ENCODE peak calls at places on chromosomes 11 and 22, in six cellular contexts. Z is body of pancreas, H is tibial artery, K is breast epithelium, O is uterus, A is ovary. U is an unnamed sample.

GRCh38 chr22:35022291-35022690 is 43.7 kb upstream of the ISX start:
- DNase-seq in Z (no peak), K (no peak), H (peak), A (no peak), O (no peak), U (no peak)

GRCh38 chr22:25368271-25368670 is 148.8 kb downstream of the CRYBB2 start:
- DNase-seq in K (no peak), O (peak), H (no peak), Z (no peak), A (no peak), U (peak)

GRCh38 chr11:78310500-78310909 is 107.1 kb downstream of the GAB2 start:
- DNase-seq in H (peak), K (peak), O (peak), A (peak), Z (peak), U (peak)

GRCh38 chr11:133955091-133955846 is 1.5 kb downstream of the IGSF9B start:
- DNase-seq in H (peak), K (no peak), Z (peak), O (peak), A (peak), U (no peak)

GRCh38 chr22:37063436-37064420 is 12.2 kb downstream of the KCTD17 start:
- DNase-seq in H (no peak), O (no peak), A (no peak), Z (peak), K (no peak), U (no peak)

GRCh38 chr11:79018371-79018849 is 422.4 kb downstream of the TENM4 start:
- DNase-seq in Z (no peak), A (peak), K (no peak), H (no peak), O (peak), U (peak)

GRCh38 chr11:13450832-13451397 is 12.1 kb downstream of the BTBD10 start:
- DNase-seq in A (no peak), O (no peak), K (no peak), H (no peak), Z (no peak), U (no peak)

GRCh38 chr11:47260366-47260765 is 2.6 kb downstream of the NR1H3 start:
- DNase-seq in A (no peak), K (no peak), H (no peak), O (no peak), Z (no peak), U (no peak)

GRCh38 chr22:46329616-46330015 is 5.9 kb upstream of the TRMU start:
- DNase-seq in Z (no peak), A (no peak), H (no peak), K (no peak), O (no peak), U (no peak)

GRCh38 chr11:128179049-128179448 is 408.3 kb downstream of the ETS1 start:
- DNase-seq in Z (no peak), O (no peak), K (no peak), H (no peak), A (no peak), U (peak)

GRCh38 chr22:17944205-17944725 is 80.1 kb downstream of the MICAL3 start:
- DNase-seq in K (no peak), O (no peak), Z (no peak), A (no peak), H (no peak), U (no peak)

GRCh38 chr11:82831364-82831763 is 68.9 kb downstream of the PRCP start:
- DNase-seq in O (no peak), K (no peak), H (no peak), A (no peak), Z (no peak), U (no peak)

GRCh38 chr11:11782532-11783110 is 59.2 kb upstream of the USP47 start:
- DNase-seq in H (no peak), O (no peak), K (no peak), Z (peak), A (no peak), U (no peak)

GRCh38 chr11:75667831-75668507 is 869 bp downstream of the MAP6 start:
- DNase-seq in K (no peak), H (no peak), O (peak), Z (peak), A (peak), U (peak)

GRCh38 chr22:20267441-20268288 is 453 bp downstream of the RTN4R start:
- DNase-seq in K (no peak), A (no peak), Z (peak), H (no peak), O (no peak), U (no peak)

GRCh38 chr11:9799901-9800300 is 136.0 kb downstream of the SWAP70 start:
- DNase-seq in O (no peak), H (no peak), Z (no peak), K (no peak), A (no peak), U (no peak)

GRCh38 chr22:28005513-28005912 is 86.5 kb upstream of the PITPNB start:
- DNase-seq in H (no peak), K (no peak), A (no peak), Z (no peak), O (no peak), U (no peak)

GRCh38 chr11:11552688-11553087 is 69.1 kb downstream of the GALNT18 start:
- DNase-seq in H (no peak), O (no peak), K (no peak), Z (no peak), A (no peak), U (no peak)

GRCh38 chr22:36432592-36433317 is 45.0 kb upstream of the MYH9 start:
- DNase-seq in A (no peak), Z (no peak), O (no peak), H (no peak), K (no peak), U (no peak)

GRCh38 chr11:67437082-67437821 is at the start of gene PTPRCAP:
- DNase-seq in O (no peak), Z (no peak), H (no peak), A (no peak), K (no peak), U (no peak)

GRCh38 chr22:47918936-47919505 is 1156.6 kb downstream of the TBC1D22A start:
- DNase-seq in A (no peak), O (no peak), H (no peak), Z (no peak), K (no peak), U (no peak)

GRCh38 chr11:120919045-120919444 is 104.9 kb upstream of the TBCEL start:
- DNase-seq in A (no peak), Z (no peak), O (no peak), H (no peak), K (no peak), U (no peak)

GRCh38 chr11:109697140-109697843 is 275.3 kb downstream of the C11orf87 start:
- DNase-seq in A (no peak), Z (no peak), O (no peak), H (no peak), K (no peak), U (peak)

GRCh38 chr11:131025020-131025419 is 108.7 kb upstream of the SNX19 start:
- DNase-seq in A (no peak), O (no peak), H (no peak), K (no peak), Z (no peak), U (peak)
- TF ChIP-seq CTCF in A (no peak), O (no peak), H (no peak), K (no peak), Z (no peak), U (peak)

GRCh38 chr11:116123739-116124138 is 619.5 kb upstream of the CADM1 start:
- DNase-seq in K (no peak), H (no peak), O (no peak), A (no peak), Z (no peak), U (no peak)
- H3K4me3 ChIP-seq in K (no peak), H (no peak), O (no peak), A (no peak), Z (no peak), U (no peak)

DNA sequence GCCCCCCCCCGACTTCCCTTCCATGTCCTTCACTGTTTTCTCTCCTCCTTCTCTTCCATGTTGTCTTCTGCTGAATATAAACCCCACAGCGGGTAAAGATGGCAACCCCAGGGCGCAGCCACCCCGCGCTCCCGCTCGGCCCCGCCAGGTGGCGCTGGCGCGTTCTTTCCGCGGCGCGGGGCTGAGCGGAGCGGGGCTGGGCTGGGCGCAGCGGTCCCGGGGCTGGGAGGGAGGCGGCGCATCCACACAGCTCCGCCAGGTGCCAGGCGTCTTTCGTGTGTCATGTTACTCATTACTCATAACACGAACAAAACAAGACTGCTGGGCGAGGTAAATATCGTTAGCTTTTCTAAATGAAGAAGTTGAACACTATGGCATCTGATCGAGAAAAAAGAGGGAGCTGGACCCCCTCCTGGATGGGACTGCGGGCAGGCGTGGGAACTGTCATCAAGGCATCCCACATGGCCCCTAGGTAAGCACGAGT is 321.2 kb downstream of the NTM start:
- DNase-seq in Z (peak), K (no peak), O (no peak), H (no peak), A (no peak), U (peak)
- TF ChIP-seq CTCF in Z (peak), K (no peak), O (no peak), H (peak), A (no peak), U (peak)

GRCh38 chr11:830295-831131 is 2.2 kb upstream of the CD151 start:
- DNase-seq in K (peak), A (peak), H (peak), O (peak), Z (no peak), U (no peak)

GRCh38 chr11:831132-831864 is 1.5 kb upstream of the CD151 start:
- DNase-seq in K (no peak), O (no peak), Z (no peak), H (no peak), A (no peak), U (no peak)

GRCh38 chr11:829116-829945 is 1.6 kb downstream of the CRACR2B start:
- DNase-seq in A (no peak), K (no peak), H (peak), Z (no peak), O (no peak), U (no peak)

GRCh38 chr11:828501-829115 is 889 bp downstream of the CRACR2B start:
- DNase-seq in A (no peak), O (no peak), K (no peak), H (no peak), Z (no peak), U (no peak)

DNA sequence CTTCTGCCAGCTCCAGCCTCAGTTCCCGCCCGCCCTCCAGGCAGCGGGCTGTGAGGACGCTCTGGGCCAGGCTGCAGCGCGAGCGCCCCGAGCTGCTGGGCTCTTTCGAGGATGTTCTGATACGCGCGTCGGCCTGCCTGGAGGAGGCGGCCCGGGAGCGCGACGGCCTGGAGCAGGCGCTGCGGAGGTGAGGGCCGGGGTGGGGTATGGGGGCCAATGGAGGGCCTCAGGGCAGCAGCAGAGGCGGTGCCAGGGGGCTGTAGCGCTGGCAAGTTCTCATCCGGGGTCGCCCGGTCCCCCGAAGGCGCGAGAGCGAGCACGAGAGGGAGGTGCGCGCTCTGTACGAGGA is 2.2 kb downstream of the CRACR2B start:
- DNase-seq in O (no peak), H (no peak), Z (no peak), A (no peak), K (no peak), U (no peak)
- H3K4me3 ChIP-seq in O (peak), H (peak), Z (no peak), A (peak), K (peak), U (peak)

DNA sequence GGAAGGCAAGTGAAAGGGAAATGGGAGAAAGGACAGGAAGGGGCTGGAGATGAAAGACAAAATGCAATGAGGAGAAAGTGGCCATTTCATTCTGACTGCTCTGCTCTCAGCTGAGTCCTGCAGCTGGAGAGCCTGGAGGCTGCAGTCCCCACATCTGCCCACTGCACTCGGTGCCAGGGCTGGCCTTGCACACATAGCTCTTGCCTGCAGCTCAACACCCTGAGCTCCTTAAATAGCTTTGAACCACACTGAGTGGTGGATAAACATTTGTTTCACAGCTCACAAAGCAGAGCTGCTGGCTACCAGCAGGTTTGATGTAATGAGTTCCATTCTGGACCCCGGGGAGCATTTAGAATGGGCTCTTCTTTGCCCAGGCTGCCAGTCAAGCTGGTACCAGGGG is 426.1 kb upstream of the CADM1 start:
- DNase-seq in Z (no peak), K (no peak), H (no peak), O (no peak), A (no peak), U (no peak)
- TF ChIP-seq CTCF in Z (no peak), K (no peak), H (no peak), O (no peak), A (no peak), U (no peak)

DNA sequence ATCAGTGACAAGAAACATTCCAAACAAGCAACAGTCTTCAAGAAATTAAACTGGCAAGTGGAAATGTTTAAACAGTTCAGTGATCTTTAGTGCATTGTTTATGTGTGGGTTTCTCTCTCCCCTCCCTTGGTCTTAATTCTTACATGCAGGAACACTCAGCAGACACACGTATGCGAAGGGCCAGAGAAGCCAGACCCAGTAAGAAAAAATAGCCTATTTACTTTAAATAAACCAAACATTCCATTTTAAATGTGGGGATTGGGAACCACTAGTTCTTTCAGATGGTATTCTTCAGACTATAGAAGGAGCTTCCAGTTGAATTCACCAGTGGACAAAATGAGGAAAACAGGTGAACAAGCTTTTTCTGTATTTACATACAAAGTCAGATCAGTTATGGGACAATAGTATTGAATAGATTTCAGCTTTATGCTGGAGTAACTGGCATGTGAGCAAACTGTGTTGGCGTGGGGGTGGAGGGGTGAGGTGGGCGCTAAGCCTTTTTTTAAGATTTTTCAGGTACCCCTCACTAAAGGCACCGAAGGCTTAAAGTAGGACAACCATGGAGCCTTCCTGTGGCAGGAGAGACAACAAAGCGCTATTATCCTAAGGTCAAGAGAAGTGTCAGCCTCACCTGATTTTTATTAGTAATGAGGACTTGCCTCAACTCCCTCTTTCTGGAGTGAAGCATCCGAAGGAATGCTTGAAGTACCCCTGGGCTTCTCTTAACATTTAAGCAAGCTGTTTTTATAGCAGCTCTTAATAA is 6.0 kb downstream of the MALAT1 start:
- DNase-seq in Z (no peak), H (peak), A (peak), K (no peak), O (no peak), U (peak)
- H3K4me3 ChIP-seq in Z (peak), H (peak), A (peak), K (peak), O (peak), U (peak)

U was measured in fibroblast of mammary gland.